ENCODE peak calls at places on chromosomes 2 and 18, in four cellular contexts. T is GM23338; F is CD8-positive, alpha-beta memory T cell; Z is CD4-positive, CD25-positive, alpha-beta regulatory T cell. U is an unnamed sample.

GRCh38 chr2:196059491-196059960 is 9.1 kb downstream of the DNAH7 start:
- DNase-seq in T (peak; percentile 41), F (no peak), Z (no peak), U (no peak)

GRCh38 chr2:225600444-225600843 is 200.9 kb downstream of the NYAP2 start:
- DNase-seq in T (no peak), F (no peak), Z (no peak), U (no peak)

GRCh38 chr2:97769308-97769707 is 55.9 kb downstream of the ZAP70 start:
- DNase-seq in T (no peak), F (no peak), Z (no peak), U (no peak)

GRCh38 chr2:119440501-119440870 is 8.8 kb downstream of the TMEM37 start:
- DNase-seq in T (no peak), F (no peak), Z (no peak), U (no peak)

GRCh38 chr2:220915087-220915486 is 657.0 kb downstream of the EPHA4 start:
- DNase-seq in T (no peak), F (no peak), Z (no peak), U (no peak)

GRCh38 chr2:194867328-194867727 is 789.7 kb upstream of the SLC39A10 start:
- DNase-seq in T (peak; percentile 47), F (no peak), Z (no peak), U (no peak)

GRCh38 chr2:116952254-116952653 is 862.2 kb upstream of the DDX18 start:
- DNase-seq in T (peak; percentile 49), F (no peak), Z (no peak), U (no peak)

GRCh38 chr2:60634443-60634842 is 81.0 kb upstream of the BCL11A start:
- DNase-seq in T (no peak), F (no peak), Z (no peak), U (no peak)

GRCh38 chr2:180337136-180337535 is 330.0 kb upstream of the CWC22 start:
- DNase-seq in T (no peak), F (no peak), Z (no peak), U (no peak)

GRCh38 chr2:105104208-105104731 is 66.4 kb downstream of the MRPS9 start:
- DNase-seq in T (no peak), F (no peak), Z (no peak), U (no peak)

GRCh38 chr2:455913-456312 is 168.0 kb upstream of the ALKAL2 start:
- DNase-seq in T (no peak), F (no peak), Z (no peak), U (no peak)

GRCh38 chr2:176084629-176085119 is 912 bp upstream of the EVX2 start:
- DNase-seq in T (peak; percentile 50), F (no peak), Z (no peak), U (no peak)

GRCh38 chr2:236692937-236693336 is 123.3 kb downstream of the ACKR3 start:
- DNase-seq in T (no peak), F (no peak), Z (no peak), U (no peak)

GRCh38 chr2:213846856-213847255 is 562.6 kb downstream of the SPAG16 start:
- DNase-seq in T (no peak), F (no peak), Z (no peak), U (no peak)

GRCh38 chr2:217653240-217653639 is 349.6 kb downstream of the TNS1 start:
- DNase-seq in T (no peak), F (no peak), Z (no peak), U (no peak)

GRCh38 chr18:69840445-69840844 is 107.2 kb downstream of the CD226 start:
- DNase-seq in T (no peak), F (no peak), Z (no peak), U (no peak)

GRCh38 chr2:23658466-23658942 is 268.4 kb downstream of the ATAD2B start:
- DNase-seq in T (no peak), F (no peak), Z (no peak), U (no peak)

GRCh38 chr2:45008296-45009129 is 739 bp downstream of the SIX2 start:
- DNase-seq in T (peak; percentile 40), F (no peak), Z (no peak), U (no peak)

GRCh38 chr2:55430536-55430935 is 10.9 kb upstream of the CCDC88A start:
- DNase-seq in T (no peak), F (no peak), Z (no peak), U (no peak)

GRCh38 chr2:105378921-105379383 is 19.9 kb downstream of the FHL2 start:
- DNase-seq in T (no peak), F (no peak), Z (no peak), U (no peak)

GRCh38 chr18:2847341-2848144 is 737 bp downstream of the EMILIN2 start:
- DNase-seq in T (peak; percentile 69), F (no peak), Z (no peak), U (no peak)

GRCh38 chr2:163690896-163691295 is 44.9 kb downstream of the FIGN start:
- DNase-seq in T (no peak), F (no peak), Z (no peak), U (no peak)

GRCh38 chr2:65402339-65402738 is 30.1 kb downstream of the SPRED2 start:
- DNase-seq in T (no peak), F (no peak), Z (no peak), U (no peak)

DNA sequence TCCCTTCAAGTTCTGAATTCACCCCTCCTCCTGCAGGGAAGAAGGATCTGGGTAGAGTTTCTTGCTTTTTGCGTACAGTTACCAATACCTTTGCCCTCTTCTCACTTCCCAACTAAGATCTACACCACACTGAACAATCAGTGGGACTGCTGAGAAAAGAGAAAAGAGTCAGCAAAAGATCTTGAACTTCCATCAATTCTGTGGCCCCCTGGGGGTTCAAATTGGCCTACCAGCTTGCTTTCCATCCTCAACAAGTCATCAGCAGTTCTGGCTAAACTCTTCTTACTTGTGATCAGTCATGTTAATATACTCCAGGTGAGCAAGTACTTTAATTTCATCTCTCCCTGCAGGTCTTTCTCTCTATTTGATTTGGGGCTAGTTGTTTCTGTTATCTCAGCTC is 739.3 kb upstream of the LRRTM4 start:
- DNase-seq in T (peak; percentile 17), F (no peak), Z (no peak), U (no peak)
- H3K27ac ChIP-seq in T (no peak overlapping the region), F (no peak overlapping the region), Z (no peak overlapping the region), U (no peak overlapping the region)

DNA sequence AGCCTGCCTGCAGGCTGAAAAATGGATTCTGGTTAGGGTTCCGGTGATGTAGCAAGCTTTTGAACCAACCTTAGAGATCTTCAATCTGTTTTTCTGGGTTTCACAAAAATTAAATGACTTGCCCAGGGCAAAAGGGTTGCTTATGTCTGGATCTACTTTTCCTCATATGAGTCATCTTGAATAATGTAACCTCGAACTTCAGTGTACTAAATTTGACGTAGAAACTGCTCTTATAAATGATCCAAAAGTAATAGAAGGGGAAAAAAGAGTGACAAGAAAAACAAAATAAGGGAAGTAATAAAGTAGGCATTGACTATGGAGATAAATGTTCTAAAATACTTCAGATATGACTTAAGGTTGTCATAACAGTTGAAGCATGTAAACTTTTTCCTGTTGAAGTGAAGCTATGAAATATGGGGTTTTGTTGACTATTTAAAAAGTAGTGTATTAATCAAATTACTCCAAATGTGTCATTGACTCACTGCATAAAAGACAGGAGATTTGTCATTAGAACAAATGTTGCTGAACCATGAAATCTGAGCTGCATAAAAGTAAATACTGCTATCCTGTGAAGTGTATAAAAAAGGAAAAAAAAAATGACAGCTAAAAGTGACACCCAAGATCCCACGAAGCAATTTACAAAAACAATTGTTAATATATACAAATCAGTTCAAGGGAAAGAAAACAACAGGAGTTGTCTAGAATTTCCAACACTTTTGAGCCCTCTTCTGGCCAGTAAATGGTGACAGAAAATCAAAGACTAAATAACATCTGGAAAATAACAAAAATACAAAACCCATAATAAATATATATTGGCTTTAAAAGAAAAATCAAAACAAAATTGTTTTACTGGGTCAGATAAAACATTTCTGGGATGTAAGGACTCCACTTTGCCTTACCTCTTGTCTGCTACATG is 103.6 kb upstream of the SERPINE2 start:
- DNase-seq in T (no peak), F (no peak), Z (no peak), U (no peak)
- H3K27ac ChIP-seq in T (no peak overlapping the region), F (no peak overlapping the region), Z (no peak overlapping the region), U (no peak overlapping the region)

GRCh38 chr2:112181571-112182290 is 43.5 kb downstream of the FBLN7 start:
- DNase-seq in T (peak; percentile 77), F (no peak), Z (peak; percentile 78), U (peak; percentile 60)

GRCh38 chr2:112185131-112185530 is 46.9 kb downstream of the FBLN7 start:
- DNase-seq in T (no peak), F (no peak), Z (no peak), U (no peak)

GRCh38 chr2:112183327-112184025 is 45.3 kb downstream of the FBLN7 start:
- DNase-seq in T (no peak), F (no peak), Z (no peak), U (no peak)

GRCh38 chr2:112184121-112184520 is 45.9 kb downstream of the FBLN7 start:
- DNase-seq in T (no peak), F (no peak), Z (no peak), U (no peak)

GRCh38 chr2:112182581-112183034 is 44.4 kb downstream of the FBLN7 start:
- DNase-seq in T (no peak), F (no peak), Z (peak; percentile 61), U (peak; percentile 62)
- H3K27ac ChIP-seq in T (no peak overlapping the region), F (no peak overlapping the region), Z (peak overlapping the region; percentile 84), U (peak overlapping the region; percentile 90)

GRCh38 chr2:37636209-37637077 is 35.0 kb downstream of the CDC42EP3 start:
- DNase-seq in T (no peak), F (no peak), Z (no peak), U (no peak)
- H3K27ac ChIP-seq in T (no peak overlapping the region), F (peak overlapping the region; percentile 47), Z (peak overlapping the region; percentile 80), U (peak overlapping the region; percentile 75)

U was measured in CD4-positive, alpha-beta T cell.